ENCODE peak calls at places on chromosomes 13 and 19, in eight cellular contexts. G is fibroblast of lung, Q is breast epithelium, P is cardiac muscle cell, Z is sigmoid colon, N is ovary, H is pancreas, B is tibial artery. V is an unnamed sample.

GRCh38 chr13:51910508-51910907 is 48.7 kb downstream of the CCDC70 start:
- DNase-seq in G (no peak), Q (no peak), P (no peak), Z (no peak), N (no peak), H (no peak), B (no peak), V (no peak)

GRCh38 chr13:31209172-31209818 is 9.5 kb downstream of the B3GLCT start:
- DNase-seq in G (peak; percentile 70), Q (peak; percentile 18), P (peak; percentile 78), Z (peak; percentile 81), N (peak; percentile 42), H (peak; percentile 37), B (peak; percentile 42), V (no peak)

GRCh38 chr13:110575322-110576069 is 14.0 kb upstream of the RAB20 start:
- DNase-seq in G (peak; percentile 9), Q (no peak), P (peak; percentile 33), Z (no peak), N (no peak), H (no peak), B (no peak), V (no peak)

GRCh38 chr13:100131863-100132574 is 43.1 kb downstream of the PCCA start:
- DNase-seq in G (peak; percentile 96), Q (no peak), P (peak; percentile 77), Z (no peak), N (no peak), H (no peak), B (no peak), V (no peak)

GRCh38 chr13:84607614-84608013 is 725.3 kb upstream of the SLITRK1 start:
- DNase-seq in G (peak; percentile 90), Q (no peak), P (peak; percentile 61), Z (no peak), N (peak; percentile 17), H (no peak), B (peak; percentile 21), V (no peak)

GRCh38 chr13:103328899-103329298 is 262.7 kb upstream of the SLC10A2 start:
- DNase-seq in G (no peak), Q (no peak), P (peak; percentile 18), Z (no peak), N (no peak), H (no peak), B (no peak), V (no peak)

GRCh38 chr19:21328402-21328801 is 808 bp downstream of the ZNF708 start:
- DNase-seq in G (peak; percentile 6), Q (no peak), P (peak; percentile 8), Z (no peak), N (no peak), H (no peak), B (no peak), V (no peak)

GRCh38 chr19:35141627-35142401 is 1.2 kb upstream of the FXYD7 start:
- DNase-seq in G (peak; percentile 22), Q (no peak), P (peak; percentile 31), Z (no peak), N (peak; percentile 61), H (peak; percentile 64), B (no peak), V (no peak)

GRCh38 chr13:45511310-45512147 is 46.8 kb downstream of the COG3 start:
- DNase-seq in G (peak; percentile 64), Q (no peak), P (peak; percentile 85), Z (no peak), N (no peak), H (no peak), B (no peak), V (no peak)

GRCh38 chr13:111031531-111031961 is 83.6 kb upstream of the ARHGEF7 start:
- DNase-seq in G (peak; percentile 70), Q (no peak), P (peak; percentile 47), Z (no peak), N (no peak), H (no peak), B (no peak), V (no peak)

GRCh38 chr19:45577111-45577905 is 7.3 kb downstream of the OPA3 start:
- DNase-seq in G (peak; percentile 96), Q (peak; percentile 40), P (peak; percentile 87), Z (peak; percentile 79), N (peak; percentile 80), H (peak; percentile 63), B (no peak), V (peak; percentile 40)

GRCh38 chr13:110305949-110306339 is 1.0 kb downstream of the COL4A1 start:
- DNase-seq in G (peak; percentile 35), Q (no peak), P (peak; percentile 47), Z (peak; percentile 68), N (peak; percentile 20), H (no peak), B (no peak), V (no peak)

GRCh38 chr13:111005808-111006494 is 91.1 kb upstream of the ANKRD10 start:
- DNase-seq in G (peak; percentile 31), Q (no peak), P (peak; percentile 57), Z (peak; percentile 78), N (peak; percentile 47), H (peak; percentile 75), B (peak; percentile 61), V (no peak)

GRCh38 chr13:99496322-99497142 is 4.7 kb upstream of the TM9SF2 start:
- DNase-seq in G (peak; percentile 28), Q (peak; percentile 42), P (peak; percentile 20), Z (peak; percentile 84), N (peak; percentile 31), H (no peak), B (peak; percentile 76), V (no peak)

GRCh38 chr13:80988752-80989151 is 647.8 kb upstream of the SPRY2 start:
- DNase-seq in G (no peak), Q (no peak), P (no peak), Z (no peak), N (no peak), H (no peak), B (no peak), V (no peak)

GRCh38 chr13:76854894-76855293 is 31.3 kb downstream of the KCTD12 start:
- DNase-seq in G (peak; percentile 36), Q (no peak), P (no peak), Z (no peak), N (no peak), H (no peak), B (no peak), V (no peak)

GRCh38 chr13:51739403-51740112 is 64.4 kb downstream of the DHRS12 start:
- DNase-seq in G (no peak), Q (no peak), P (no peak), Z (peak; percentile 83), N (no peak), H (no peak), B (peak; percentile 53), V (no peak)

GRCh38 chr19:45448887-45449299 is 18.9 kb upstream of the FOSB start:
- DNase-seq in G (no peak), Q (no peak), P (peak; percentile 9), Z (no peak), N (no peak), H (no peak), B (no peak), V (no peak)

DNA sequence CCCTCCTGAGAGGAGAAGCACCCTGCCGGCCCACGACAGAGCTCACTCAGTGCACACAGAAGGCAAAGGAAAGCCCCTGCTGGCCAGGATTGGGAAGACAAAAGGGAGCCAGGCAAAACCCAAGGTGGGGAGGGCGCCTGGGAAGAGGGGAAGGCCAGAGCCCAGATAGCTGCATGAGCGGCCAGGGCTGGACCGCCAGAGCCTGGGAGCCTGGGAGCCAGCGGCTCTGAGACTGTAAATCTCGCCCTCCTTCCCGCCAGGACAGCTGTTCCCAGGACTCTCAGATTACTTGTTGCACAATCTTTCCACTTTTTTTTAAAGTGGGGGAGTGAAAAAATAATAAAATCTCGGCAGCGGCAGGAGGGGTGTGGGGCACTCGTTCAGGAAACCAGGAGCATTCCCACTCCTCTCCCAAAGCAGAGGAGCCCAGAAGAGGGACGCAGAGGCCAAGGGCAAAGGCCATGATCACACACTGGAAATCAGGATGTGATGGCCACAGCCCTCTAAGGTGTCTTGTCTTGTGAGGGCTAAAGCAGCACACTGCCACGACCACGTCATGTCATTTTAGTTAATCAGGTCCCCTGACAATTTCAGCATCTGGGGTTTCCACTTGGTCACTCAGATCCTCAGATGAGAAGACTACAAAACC is 19.6 kb upstream of the EPHX3 start:
- DNase-seq in G (peak; percentile 93), Q (peak; percentile 58), P (peak; percentile 98), Z (peak; percentile 97), N (peak; percentile 89), H (peak; percentile 60), B (peak; percentile 90), V (peak; percentile 70)
- H3K4me1 ChIP-seq in G (peaks cover 57% of the 10 kb centered on the region), Q (peaks cover 36% of the 10 kb centered on the region), P (no peaks in the 10 kb centered on the region), Z (peaks cover 69% of the 10 kb centered on the region), N (peaks cover 43% of the 10 kb centered on the region), H (peaks cover 13% of the 10 kb centered on the region), B (peaks cover 15% of the 10 kb centered on the region), V (peaks cover 45% of the 10 kb centered on the region)

DNA sequence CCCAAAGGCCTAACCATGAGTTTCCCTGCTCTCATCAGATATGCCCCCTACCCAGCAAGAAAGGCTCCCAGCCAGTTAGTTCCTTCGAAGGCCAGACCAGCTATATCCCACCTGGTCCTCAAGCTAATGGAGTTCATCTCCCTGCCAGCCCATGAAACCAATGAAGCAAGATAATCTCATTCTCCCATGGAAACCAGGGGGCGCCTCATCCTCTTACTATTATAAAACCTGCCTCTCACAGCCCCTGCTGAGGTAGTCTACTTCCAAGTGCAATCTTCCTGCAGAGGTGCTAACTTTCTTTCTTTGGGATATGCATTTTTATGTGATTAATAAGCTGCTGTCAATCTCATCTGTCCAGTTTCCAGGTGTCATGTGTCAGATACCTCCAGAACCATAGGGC is 34.0 kb upstream of the ZNF573 start:
- DNase-seq in G (no peak), Q (no peak), P (no peak), Z (no peak), N (no peak), H (no peak), B (no peak), V (no peak)
- TF ChIP-seq CTCF in G (no peak), Q (no peak), P (no peak), Z (no peak), N (no peak), H (no peak), B (no peak), V (no peak)

DNA sequence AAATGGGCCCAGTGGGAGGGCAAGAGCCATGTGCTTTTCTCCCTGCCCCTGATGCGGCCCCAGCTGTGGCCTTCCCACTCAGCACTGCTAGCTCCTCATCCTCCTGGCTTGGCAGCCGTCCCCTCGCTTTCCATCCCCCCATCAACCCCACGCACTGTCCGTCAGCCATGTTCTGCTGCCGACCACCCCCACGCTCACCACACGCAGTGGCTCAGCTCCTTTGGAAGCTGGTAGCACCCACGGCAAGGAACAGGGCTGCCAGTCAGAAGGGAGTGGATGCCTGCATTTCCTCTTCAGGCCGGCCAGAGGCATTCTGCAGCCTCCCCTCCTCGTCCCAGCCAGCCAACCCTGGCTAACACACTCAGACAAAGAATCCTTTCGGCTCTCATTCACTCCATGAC is 6.3 kb downstream of the CALM3 start:
- DNase-seq in G (no peak), Q (no peak), P (no peak), Z (peak; percentile 62), N (peak; percentile 22), H (no peak), B (no peak), V (no peak)
- H3K27ac ChIP-seq in G (no peak overlapping the region), Q (peak overlapping the region; percentile 58), P (no peak overlapping the region), Z (no peak overlapping the region), N (no peak overlapping the region), H (no peak overlapping the region), B (peak overlapping the region; percentile 100), V (no peak overlapping the region)

DNA sequence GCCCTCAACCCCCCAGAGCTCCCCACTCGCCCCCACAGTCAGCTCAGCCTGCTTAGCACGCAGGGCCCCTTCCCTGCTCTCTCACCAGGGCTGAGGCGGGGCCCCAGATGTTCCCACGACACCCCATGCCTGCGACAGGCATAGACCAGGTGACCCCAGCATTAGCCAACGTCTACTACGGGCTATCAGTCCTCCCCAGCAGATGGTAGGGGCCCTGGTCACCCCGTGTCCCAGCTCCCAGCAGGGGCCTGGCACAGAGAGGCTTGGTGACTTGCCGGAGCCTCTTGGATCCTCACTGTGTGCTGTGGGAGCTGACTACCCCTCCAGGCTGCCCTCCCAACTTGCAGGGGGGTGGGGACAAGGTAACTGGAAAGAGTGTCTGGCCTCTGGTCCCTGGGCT is 80.6 kb downstream of the KDM4B start:
- DNase-seq in G (no peak), Q (no peak), P (no peak), Z (no peak), N (no peak), H (no peak), B (no peak), V (no peak)
- H3K4me1 ChIP-seq in G (peaks cover 7% of the 10 kb centered on the region), Q (peaks cover 13% of the 10 kb centered on the region), P (peaks cover 14% of the 10 kb centered on the region), Z (peaks cover 14% of the 10 kb centered on the region), N (peaks cover 14% of the 10 kb centered on the region), H (peaks cover 28% of the 10 kb centered on the region), B (peaks cover 8% of the 10 kb centered on the region), V (peaks cover 6% of the 10 kb centered on the region)